ENCODE peak calls at places on chromosomes 16 and 17, in four cellular contexts. I is NCI-H1092, G is NCI-H1694, E is spleen. R is an unnamed sample.

GRCh38 chr16:73047221-73047535 is 750 bp downstream of the ZFHX3 start:
- DNase-seq in I (no peak), G (no peak), E (no peak), R (no peak)

GRCh38 chr16:56195151-56195550 is 3.9 kb downstream of the GNAO1 start:
- DNase-seq in I (peak), G (peak), E (no peak), R (peak)

GRCh38 chr16:20610892-20611349 is 34.8 kb upstream of the ACSM2B start:
- DNase-seq in I (no peak), G (no peak), E (no peak), R (no peak)

GRCh38 chr16:86712158-86713009 is 134.0 kb downstream of the FOXL1 start:
- DNase-seq in I (no peak), G (no peak), E (no peak), R (no peak)

GRCh38 chr16:72012607-72013006 is 4.1 kb downstream of the DHODH start:
- DNase-seq in I (no peak), G (no peak), E (no peak), R (no peak)

GRCh38 chr16:73771676-73772075 is 524.9 kb upstream of the PSMD7 start:
- DNase-seq in I (no peak), G (no peak), E (no peak), R (no peak)

GRCh38 chr17:62085511-62086408 is 20.7 kb upstream of the MED13 start:
- DNase-seq in I (no peak), G (no peak), E (no peak), R (no peak)

GRCh38 chr17:29563816-29564215 is 3.0 kb downstream of the ABHD15 start:
- DNase-seq in I (no peak), G (no peak), E (peak), R (no peak)

GRCh38 chr17:79925242-79925957 is 86.2 kb upstream of the CBX4 start:
- DNase-seq in I (no peak), G (no peak), E (peak), R (no peak)

GRCh38 chr16:84730406-84731106 is 30.8 kb downstream of the USP10 start:
- DNase-seq in I (no peak), G (no peak), E (no peak), R (no peak)

GRCh38 chr16:55003916-55004315 is 73.3 kb downstream of the IRX5 start:
- DNase-seq in I (no peak), G (no peak), E (no peak), R (no peak)

GRCh38 chr16:70508752-70509151 is 14.6 kb downstream of the COG4 start:
- DNase-seq in I (no peak), G (no peak), E (no peak), R (no peak)

GRCh38 chr16:13568803-13569202 is 351.2 kb upstream of the ERCC4 start:
- DNase-seq in I (no peak), G (no peak), E (no peak), R (no peak)

GRCh38 chr16:76932541-76933211 is 258.3 kb upstream of the MON1B start:
- DNase-seq in I (no peak), G (no peak), E (no peak), R (no peak)

GRCh38 chr17:1985686-1986085 is 39.4 kb downstream of the RTN4RL1 start:
- DNase-seq in I (no peak), G (no peak), E (no peak), R (no peak)

GRCh38 chr17:75588546-75589016 is 981 bp downstream of the MYO15B start:
- DNase-seq in I (no peak), G (no peak), E (no peak), R (no peak)

GRCh38 chr16:57977418-57978069 is 6.6 kb upstream of the CNGB1 start:
- DNase-seq in I (no peak), G (no peak), E (no peak), R (no peak)

GRCh38 chr16:4330277-4330882 is 14.5 kb downstream of the GLIS2 start:
- DNase-seq in I (peak), G (peak), E (peak), R (no peak)

R was measured in NCI-H1105.